ENCODE peak calls at places on chromosomes 12 and 14, in nine cellular contexts. L is breast epithelium, T is kidney epithelial cell, O is stomach, N is tibial artery, V is uterus, J is ovary, I is HL-60, Y is left lung. W is an unnamed sample. For H3K27me3, the result is how much of the 10 kb centered on the place peaks cover.

GRCh38 chr14:89455412-89455811 is 38.4 kb upstream of the FOXN3 start:
- DNase-seq in N (no peak), T (no peak), L (no peak), V (no peak), I (no peak), O (peak), Y (no peak), J (peak), W (no peak)

GRCh38 chr12:90910958-90911357 is 44.0 kb downstream of the CCER1 start:
- DNase-seq in N (no peak), T (no peak), J (no peak), O (no peak), L (no peak), V (no peak), I (no peak), Y (no peak), W (no peak)

GRCh38 chr12:64085996-64086395 is 136.1 kb downstream of the KICS2 start:
- DNase-seq in J (no peak), N (no peak), Y (no peak), L (no peak), T (no peak), I (no peak), O (no peak), V (no peak), W (no peak)

GRCh38 chr14:55107766-55108554 is 21.1 kb upstream of the LGALS3 start:
- DNase-seq in L (peak), V (peak), Y (peak), J (peak), O (peak), N (peak), I (peak), T (peak), W (peak)

GRCh38 chr12:124497039-124497438 is 70.4 kb downstream of the NCOR2 start:
- DNase-seq in L (no peak), Y (no peak), I (no peak), T (no peak), V (no peak), J (no peak), O (no peak), N (no peak), W (no peak)

GRCh38 chr14:26917086-26917485 is 319.3 kb upstream of the NOVA1 start:
- DNase-seq in I (no peak), O (no peak), T (peak), V (no peak), J (no peak), Y (no peak), L (no peak), N (no peak), W (no peak)

GRCh38 chr12:7060353-7060954 is at the start of gene C1S:
- DNase-seq in I (no peak), Y (peak), L (no peak), V (peak), J (peak), N (peak), O (peak), T (peak), W (no peak)

GRCh38 chr12:67442896-67443295 is 173.7 kb downstream of the CAND1 start:
- DNase-seq in V (no peak), L (no peak), I (no peak), N (no peak), O (no peak), J (no peak), Y (no peak), T (no peak), W (no peak)

GRCh38 chr12:17971850-17972249 is 118.1 kb downstream of the RERGL start:
- DNase-seq in J (no peak), Y (no peak), L (no peak), O (no peak), T (no peak), N (no peak), I (no peak), V (no peak), W (no peak)

GRCh38 chr12:14167005-14167628 is 185.7 kb upstream of the GRIN2B start:
- DNase-seq in N (no peak), I (peak), T (no peak), V (peak), J (no peak), L (no peak), Y (no peak), O (peak), W (no peak)

GRCh38 chr12:13045816-13046215 is 1.6 kb downstream of the FAM234B start:
- DNase-seq in L (no peak), N (no peak), V (no peak), T (no peak), J (no peak), Y (no peak), I (no peak), O (no peak), W (no peak)

GRCh38 chr12:13044859-13045384 is 741 bp downstream of the FAM234B start:
- DNase-seq in T (no peak), Y (no peak), V (no peak), N (no peak), I (no peak), L (no peak), J (no peak), O (no peak), W (no peak)

GRCh38 chr12:13046914-13047472 is 2.8 kb downstream of the FAM234B start:
- DNase-seq in Y (no peak), N (no peak), J (no peak), T (no peak), L (no peak), O (no peak), V (no peak), I (no peak), W (no peak)

GRCh38 chr12:13042666-13043230 is 1.4 kb upstream of the FAM234B start:
- DNase-seq in O (no peak), J (no peak), Y (no peak), T (no peak), V (no peak), N (no peak), I (no peak), L (no peak), W (no peak)

GRCh38 chr12:13044002-13044858 is at the start of gene FAM234B:
- DNase-seq in L (peak), O (peak), T (no peak), Y (peak), V (peak), N (peak), J (peak), I (peak), W (no peak)
- TF ChIP-seq CTCF in L (no peak), O (no peak), T (peak), Y (no peak), V (peak), N (no peak), J (peak), I (no peak), W (no peak)

GRCh38 chr14:22812744-22813143 is 2.5 kb downstream of the SLC7A7 start:
- DNase-seq in J (no peak), V (no peak), Y (no peak), T (no peak), N (no peak), I (no peak), O (no peak), L (no peak), W (no peak)
- H3K4me3 ChIP-seq in J (no peak), V (no peak), Y (no peak), T (no peak), N (no peak), I (no peak), O (no peak), L (no peak), W (no peak)

GRCh38 chr12:49293056-49293956 is 1.6 kb upstream of the PRPH start:
- DNase-seq in Y (no peak), V (no peak), N (peak), O (peak), I (no peak), T (no peak), L (no peak), J (peak), W (no peak)
- H3K27me3 ChIP-seq in Y (half or more), V (under half), N (under half), O (under half), I (under half), T (half or more), L (under half), J (under half), W (half or more)

GRCh38 chr12:21252070-21252469 is 82.6 kb downstream of the SLCO1A2 start:
- DNase-seq in L (no peak), V (no peak), O (no peak), I (no peak), T (no peak), J (no peak), N (no peak), Y (no peak), W (no peak)

GRCh38 chr12:21248679-21249078 is 86.0 kb downstream of the SLCO1A2 start:
- DNase-seq in Y (no peak), T (no peak), O (no peak), N (no peak), I (no peak), L (no peak), V (no peak), J (no peak), W (no peak)
- TF ChIP-seq CTCF in Y (no peak), T (no peak), O (no peak), N (no peak), I (no peak), L (no peak), V (no peak), J (no peak), W (no peak)

GRCh38 chr12:47754126-47754525 is 4.6 kb downstream of the RAPGEF3 start:
- DNase-seq in L (no peak), I (no peak), O (no peak), Y (no peak), N (no peak), T (no peak), V (no peak), J (no peak), W (no peak)

GRCh38 chr12:47752552-47752951 is 6.1 kb downstream of the RAPGEF3 start:
- DNase-seq in N (no peak), V (no peak), L (no peak), T (no peak), J (no peak), Y (no peak), I (no peak), O (no peak), W (no peak)

GRCh38 chr12:47753021-47754001 is 5.4 kb downstream of the RAPGEF3 start:
- DNase-seq in V (peak), J (no peak), L (peak), N (peak), O (peak), I (no peak), T (no peak), Y (peak), W (no peak)

GRCh38 chr12:47755655-47756562 is 2.8 kb downstream of the RAPGEF3 start:
- DNase-seq in L (no peak), N (no peak), J (no peak), I (no peak), T (no peak), V (no peak), Y (no peak), O (peak), W (no peak)

DNA sequence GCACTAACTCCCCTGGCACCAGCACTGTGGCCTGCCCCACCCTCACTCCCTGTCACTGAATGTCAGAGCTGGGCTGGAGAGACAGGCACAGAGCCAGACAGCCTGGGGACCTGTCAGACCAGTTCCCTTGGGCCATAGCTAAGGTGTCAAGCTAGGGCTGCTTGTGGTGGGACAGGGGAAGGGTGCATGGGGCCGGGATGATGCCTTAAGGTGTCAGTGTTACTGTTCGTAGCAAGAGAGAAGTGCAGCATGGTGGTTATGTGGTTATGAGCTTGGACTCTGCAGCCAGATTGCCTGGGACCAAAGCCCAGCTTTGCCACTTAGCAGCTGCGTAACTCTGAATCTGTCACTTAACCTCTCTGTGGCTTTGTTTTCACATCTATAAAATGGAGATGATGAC is 3.8 kb downstream of the RAPGEF3 start:
- DNase-seq in T (no peak), L (no peak), I (no peak), V (no peak), J (no peak), O (peak), N (no peak), Y (peak), W (no peak)
- H3K4me3 ChIP-seq in T (no peak), L (peak), I (no peak), V (no peak), J (no peak), O (no peak), N (no peak), Y (no peak), W (peak)

GRCh38 chr12:3560295-3560620 is 69.3 kb downstream of the PRMT8 start:
- DNase-seq in J (no peak), V (no peak), L (no peak), Y (no peak), I (no peak), N (peak), O (no peak), T (no peak), W (no peak)
- H3K27me3 ChIP-seq in J (under half), V (under half), L (under half), Y (under half), I (under half), N (under half), O (under half), T (under half), W (under half)

W was measured in esophagus squamous epithelium.